ENCODE peak calls at places on chromosomes 6 and 20, in ten cellular contexts. N is endothelial cell of umbilical vein, W is HCT116, Z is spleen, X is H1, D is transverse colon, C is GM12892, Q is GM23338, B is prostate gland, F is suprapubic skin. Y is an unnamed sample.

GRCh38 chr20:219290-220115 is 7.6 kb upstream of the DEFB129 start:
- DNase-seq in N (peak), W (peak), Z (no peak), X (no peak), D (no peak), C (no peak), Q (peak), B (no peak), F (no peak), Y (no peak)

GRCh38 chr20:9634327-9634726 is 119.9 kb downstream of the LAMP5 start:
- DNase-seq in N (no peak), W (no peak), Z (no peak), X (no peak), D (no peak), C (no peak), Q (no peak), B (no peak), F (no peak), Y (no peak)

GRCh38 chr20:57006411-57007170 is 259.9 kb downstream of the BMP7 start:
- DNase-seq in N (no peak), W (no peak), Z (no peak), X (no peak), D (no peak), C (no peak), Q (no peak), B (no peak), F (no peak), Y (no peak)

GRCh38 chr6:160519603-160520042 is 144.5 kb downstream of the LPA start:
- DNase-seq in N (peak), W (peak), Z (no peak), X (no peak), D (no peak), C (no peak), Q (peak), B (no peak), F (no peak), Y (no peak)

GRCh38 chr20:61322151-61322860 is 70.2 kb downstream of the CDH4 start:
- DNase-seq in N (no peak), W (no peak), Z (peak), X (no peak), D (no peak), C (no peak), Q (no peak), B (no peak), F (no peak), Y (no peak)

GRCh38 chr6:116511424-116512131 is at the start of gene CALHM5:
- DNase-seq in N (peak), W (peak), Z (no peak), X (no peak), D (peak), C (no peak), Q (peak), B (no peak), F (no peak), Y (no peak)

GRCh38 chr6:151680846-151681425 is 126.5 kb upstream of the ESR1 start:
- DNase-seq in N (no peak), W (no peak), Z (no peak), X (no peak), D (no peak), C (no peak), Q (no peak), B (no peak), F (no peak), Y (no peak)

GRCh38 chr6:78995946-78996345 is 82.1 kb downstream of the PHIP start:
- DNase-seq in N (no peak), W (no peak), Z (no peak), X (no peak), D (no peak), C (no peak), Q (no peak), B (no peak), F (no peak), Y (no peak)

GRCh38 chr6:151325075-151326050 is 66.0 kb downstream of the ZBTB2 start:
- DNase-seq in N (peak), W (peak), Z (peak), X (no peak), D (peak), C (no peak), Q (peak), B (peak), F (peak), Y (peak)

GRCh38 chr6:75272145-75272840 is 12.3 kb downstream of the TMEM30A start:
- DNase-seq in N (peak), W (no peak), Z (no peak), X (no peak), D (no peak), C (no peak), Q (no peak), B (no peak), F (no peak), Y (no peak)

GRCh38 chr6:160930547-160931377 is 60.8 kb upstream of the MAP3K4 start:
- DNase-seq in N (peak), W (peak), Z (peak), X (no peak), D (peak), C (peak), Q (peak), B (peak), F (peak), Y (peak)

GRCh38 chr20:62352402-62353288 is 14.5 kb downstream of the LAMA5 start:
- DNase-seq in N (no peak), W (no peak), Z (no peak), X (no peak), D (no peak), C (no peak), Q (no peak), B (peak), F (no peak), Y (peak)

GRCh38 chr6:127902933-127903332 is 2.1 kb upstream of the THEMIS start:
- DNase-seq in N (no peak), W (no peak), Z (no peak), X (no peak), D (no peak), C (no peak), Q (no peak), B (no peak), F (no peak), Y (no peak)

GRCh38 chr6:53741417-53741816 is 53.4 kb upstream of the LRRC1 start:
- DNase-seq in N (no peak), W (no peak), Z (no peak), X (no peak), D (no peak), C (no peak), Q (peak), B (no peak), F (no peak), Y (no peak)

GRCh38 chr6:117167520-117168271 is 97.7 kb upstream of the VGLL2 start:
- DNase-seq in N (no peak), W (peak), Z (no peak), X (no peak), D (no peak), C (no peak), Q (peak), B (peak), F (no peak), Y (no peak)

GRCh38 chr6:149202967-149203366 is 114.5 kb upstream of the TAB2 start:
- DNase-seq in N (no peak), W (no peak), Z (no peak), X (no peak), D (no peak), C (no peak), Q (no peak), B (no peak), F (no peak), Y (no peak)

DNA sequence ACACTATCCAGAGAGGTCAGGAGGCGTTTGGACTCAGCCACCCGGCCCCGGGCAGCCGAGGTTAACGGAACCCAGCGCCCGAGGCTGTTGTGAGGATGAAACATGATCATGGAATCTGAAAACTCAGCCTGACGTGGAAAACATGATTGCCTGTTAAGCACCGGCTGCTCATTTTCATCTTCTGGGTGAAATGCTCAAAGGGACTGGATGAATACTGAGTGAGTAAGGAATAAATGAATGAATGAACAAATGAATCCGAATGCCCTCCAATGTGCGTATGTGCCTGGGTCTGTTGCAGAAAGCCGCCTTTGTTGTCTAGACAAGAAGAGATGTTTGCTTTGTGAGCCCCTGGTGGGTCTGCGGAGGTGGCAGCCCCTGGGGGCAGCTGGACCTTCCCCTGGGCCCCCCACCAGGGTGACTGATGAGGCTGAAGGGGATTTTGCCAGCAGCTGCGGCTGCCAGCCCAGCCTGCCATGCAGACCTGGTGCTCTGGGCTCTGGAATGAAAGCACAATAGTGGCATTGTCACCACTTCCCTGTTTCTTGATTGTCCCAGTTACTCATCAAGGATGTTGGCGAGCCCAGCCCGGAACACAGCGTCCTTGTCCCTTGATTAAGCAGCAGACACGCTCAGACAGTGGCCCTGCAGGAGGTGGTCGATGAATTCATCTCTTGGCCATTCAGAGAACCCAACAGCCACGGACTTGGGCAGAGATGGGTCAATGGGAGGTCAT is 211.1 kb downstream of the ANKRD60 start:
- DNase-seq in N (no peak), W (peak), Z (peak), X (no peak), D (peak), C (no peak), Q (no peak), B (peak), F (peak), Y (peak)
- TF ChIP-seq POLR2AphosphoS5 in N (no peak), W (no peak), Z (no peak), X (no peak), D (peak), C (no peak), Q (no peak), B (peak), F (no peak), Y (peak)

DNA sequence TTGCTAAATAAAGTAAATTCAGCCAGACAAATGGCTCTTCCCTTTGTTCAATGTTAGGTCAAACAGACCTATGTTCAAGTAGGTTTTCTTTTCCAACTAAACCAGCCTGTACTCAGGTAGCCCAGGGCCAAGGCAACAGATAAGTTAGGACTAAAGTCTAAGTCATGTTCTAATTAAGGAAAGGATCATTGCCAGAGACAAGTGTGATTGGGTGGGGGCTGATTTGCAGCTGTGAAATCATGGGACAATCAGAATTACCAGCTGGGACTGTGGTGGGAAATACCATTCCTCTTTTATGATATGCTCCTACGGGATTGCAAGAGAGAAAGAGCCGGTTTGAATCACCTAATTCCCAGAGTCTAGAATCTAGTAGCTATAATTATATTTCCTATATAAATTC is 4.2 kb upstream of the FBXO30 start:
- DNase-seq in N (no peak), W (no peak), Z (no peak), X (no peak), D (no peak), C (no peak), Q (no peak), B (no peak), F (no peak), Y (no peak)
- TF ChIP-seq POLR2AphosphoS5 in N (no peak), W (no peak), Z (no peak), X (no peak), D (no peak), C (no peak), Q (no peak), B (no peak), F (no peak), Y (no peak)

DNA sequence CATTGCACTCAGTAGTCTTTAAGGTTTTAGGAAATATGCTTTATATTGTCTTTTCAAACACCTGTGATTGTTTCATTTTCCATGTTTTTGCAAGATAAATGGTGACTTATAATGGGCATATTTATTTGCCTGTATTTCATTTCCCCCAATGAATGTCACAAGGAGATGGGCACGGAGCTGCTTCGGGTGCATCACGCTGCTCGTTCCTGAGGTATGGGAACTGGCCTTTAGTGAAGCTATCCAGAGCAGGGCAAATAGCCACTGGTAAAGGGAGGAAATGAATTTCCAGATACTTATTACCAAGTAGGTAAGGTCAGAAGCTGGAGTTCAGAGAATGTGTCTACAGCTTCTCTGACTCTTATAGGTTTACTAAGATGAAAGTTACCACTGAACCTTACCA is 3.7 kb downstream of the POU3F2 start:
- DNase-seq in N (no peak), W (no peak), Z (no peak), X (no peak), D (no peak), C (no peak), Q (no peak), B (no peak), F (no peak), Y (no peak)
- TF ChIP-seq POLR2AphosphoS5 in N (no peak), W (no peak), Z (no peak), X (no peak), D (no peak), C (no peak), Q (no peak), B (no peak), F (no peak), Y (no peak)

DNA sequence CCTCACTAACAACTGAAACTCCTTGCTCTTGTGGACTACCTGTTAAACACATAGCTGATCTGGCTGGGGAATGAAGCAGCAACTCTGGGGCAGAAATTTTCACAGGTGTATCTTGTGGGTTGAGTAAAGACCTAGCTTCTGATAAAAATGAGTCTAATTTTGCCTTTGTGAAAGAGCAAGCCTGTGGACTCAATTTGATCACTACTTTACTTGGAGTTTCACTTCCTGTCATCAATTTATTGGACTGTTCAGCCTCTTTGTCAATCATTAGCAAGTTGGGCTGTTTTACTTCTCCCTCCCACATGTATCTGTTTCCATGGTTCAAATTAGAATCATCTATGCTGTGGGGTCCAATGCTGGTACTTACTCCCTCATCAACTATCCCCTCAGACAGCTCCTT is 29.6 kb upstream of the CRIP3 start:
- DNase-seq in N (no peak), W (no peak), Z (no peak), X (no peak), D (no peak), C (no peak), Q (no peak), B (no peak), F (no peak), Y (no peak)
- TF ChIP-seq POLR2AphosphoS5 in N (no peak), W (no peak), Z (no peak), X (no peak), D (no peak), C (no peak), Q (no peak), B (no peak), F (no peak), Y (no peak)

GRCh38 chr6:108841377-108841855 is 6.8 kb upstream of the ARMC2 start:
- DNase-seq in N (no peak), W (no peak), Z (no peak), X (no peak), D (peak), C (no peak), Q (no peak), B (no peak), F (no peak), Y (no peak)
- TF ChIP-seq POLR2AphosphoS5 in N (no peak), W (no peak), Z (no peak), X (no peak), D (no peak), C (no peak), Q (no peak), B (no peak), F (no peak), Y (peak)

GRCh38 chr20:44738779-44739477 is 6.7 kb upstream of the KCNK15 start:
- DNase-seq in N (peak), W (peak), Z (no peak), X (no peak), D (peak), C (peak), Q (peak), B (peak), F (no peak), Y (peak)
- TF ChIP-seq POLR2AphosphoS5 in N (no peak), W (peak), Z (no peak), X (no peak), D (no peak), C (no peak), Q (no peak), B (peak), F (no peak), Y (no peak)

GRCh38 chr6:143450453-143451362 is at the start of the genes ADAT2 and PEX3:
- DNase-seq in N (peak), W (peak), Z (peak), X (peak), D (peak), C (peak), Q (peak), B (peak), F (peak), Y (peak)
- TF ChIP-seq POLR2AphosphoS5 in N (peak), W (peak), Z (peak), X (peak), D (peak), C (peak), Q (peak), B (peak), F (peak), Y (peak)

GRCh38 chr20:49398401-49399144 is 83.9 kb downstream of the KCNB1 start:
- DNase-seq in N (no peak), W (no peak), Z (no peak), X (no peak), D (no peak), C (no peak), Q (no peak), B (no peak), F (no peak), Y (no peak)

GRCh38 chr20:49400410-49400809 is 82.1 kb downstream of the KCNB1 start:
- DNase-seq in N (no peak), W (no peak), Z (no peak), X (no peak), D (peak), C (no peak), Q (no peak), B (no peak), F (no peak), Y (no peak)

GRCh38 chr20:49399329-49399728 is 83.1 kb downstream of the KCNB1 start:
- DNase-seq in N (no peak), W (no peak), Z (no peak), X (no peak), D (no peak), C (no peak), Q (no peak), B (no peak), F (no peak), Y (no peak)

GRCh38 chr20:49403012-49403411 is 79.5 kb downstream of the KCNB1 start:
- DNase-seq in N (no peak), W (no peak), Z (no peak), X (no peak), D (no peak), C (no peak), Q (no peak), B (no peak), F (no peak), Y (no peak)

DNA sequence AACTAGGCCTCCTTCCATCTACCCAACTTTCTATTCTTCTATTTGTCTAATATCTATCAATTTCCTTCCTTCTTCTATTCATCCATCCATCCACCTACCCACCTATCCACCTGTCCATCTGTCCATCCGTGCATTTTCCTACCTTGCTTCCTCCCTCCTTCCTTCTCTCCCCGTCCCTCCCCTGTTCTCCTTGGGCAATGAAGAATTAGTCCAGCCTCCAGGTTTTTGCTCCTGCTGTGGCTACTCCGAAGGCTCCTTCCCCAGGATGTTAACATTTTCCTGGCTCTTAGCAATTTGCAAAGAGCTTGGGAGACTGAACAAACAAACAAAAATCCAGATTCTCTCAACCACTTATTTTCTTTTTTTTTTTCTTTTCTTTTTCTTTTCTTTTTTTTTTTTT is 81.6 kb downstream of the KCNB1 start:
- DNase-seq in N (peak), W (no peak), Z (no peak), X (no peak), D (no peak), C (no peak), Q (no peak), B (no peak), F (no peak), Y (no peak)
- TF ChIP-seq POLR2AphosphoS5 in N (no peak), W (no peak), Z (no peak), X (no peak), D (peak), C (no peak), Q (no peak), B (peak), F (no peak), Y (no peak)

Y was measured in stomach.